ENCODE peak calls at places on chromosomes 16 and 17, in five cellular contexts. X, R, H, Q and N are unnamed samples.

GRCh38 chr17:43579570-43580140 is 33.5 kb upstream of the ETV4 start:
- DNase-seq in X (no peak), H (no peak), R (no peak), Q (no peak), N (no peak)

GRCh38 chr17:60077672-60078519 is 825 bp downstream of the HEATR6 start:
- DNase-seq in X (peak), H (no peak), R (peak), Q (no peak), N (no peak)

GRCh38 chr17:27776882-27777624 is 23.3 kb downstream of the NOS2 start:
- DNase-seq in R (no peak), Q (no peak), X (no peak), H (no peak), N (no peak)

GRCh38 chr17:63333869-63334268 is 112.2 kb downstream of the CYB561 start:
- DNase-seq in R (no peak), X (no peak), H (no peak), Q (no peak), N (no peak)

GRCh38 chr17:61981323-61981722 is 53.5 kb upstream of the INTS2 start:
- DNase-seq in R (no peak), H (no peak), Q (no peak), X (no peak), N (no peak)

GRCh38 chr17:292531-293382 is 59.9 kb downstream of the RPH3AL start:
- DNase-seq in X (no peak), R (no peak), Q (no peak), H (no peak), N (no peak)

GRCh38 chr16:25692734-25693508 is 1.2 kb downstream of the HS3ST4 start:
- DNase-seq in Q (no peak), R (no peak), X (no peak), H (no peak), N (no peak)

GRCh38 chr17:37342589-37342988 is 33.2 kb upstream of the C17orf78 start:
- DNase-seq in R (no peak), H (no peak), X (no peak), Q (no peak), N (no peak)

GRCh38 chr17:71189493-71189831 is 931.4 kb upstream of the SOX9 start:
- DNase-seq in R (no peak), H (no peak), Q (no peak), X (no peak), N (no peak)